ENCODE peak calls at places on chromosomes 1 and 21, in four cellular contexts. A is brain microvascular endothelial cell, X is fibroblast of mammary gland, V is A549. B is an unnamed sample.

GRCh38 chr1:56424744-56425493 is 154.4 kb downstream of the PLPP3 start:
- DNase-seq in X (peak), V (no peak), A (peak), B (peak)

GRCh38 chr1:234913771-234914170 is 214.9 kb downstream of the TOMM20 start:
- DNase-seq in X (no peak), A (no peak), V (no peak), B (no peak)

GRCh38 chr1:29753771-29754607 is 517.7 kb downstream of the PTPRU start:
- DNase-seq in V (no peak), X (no peak), A (no peak), B (no peak)

GRCh38 chr1:11151854-11152612 is 37.1 kb upstream of the ANGPTL7 start:
- DNase-seq in X (peak), A (no peak), V (no peak), B (no peak)

GRCh38 chr1:152442765-152443164 is 28.7 kb upstream of the CRNN start:
- DNase-seq in V (no peak), A (no peak), X (peak), B (peak)

GRCh38 chr1:167165948-167166702 is 54.6 kb upstream of the POU2F1 start:
- DNase-seq in V (no peak), A (peak), X (no peak), B (no peak)

GRCh38 chr1:13728104-13728503 is 28.1 kb downstream of the PRDM2 start:
- DNase-seq in X (no peak), A (no peak), V (no peak), B (no peak)

GRCh38 chr1:54671985-54672608 is 30.5 kb downstream of the MROH7 start:
- DNase-seq in X (peak), A (peak), V (peak), B (peak)

GRCh38 chr1:212228591-212229119 is 56.6 kb upstream of the PPP2R5A start:
- DNase-seq in V (no peak), X (no peak), A (no peak), B (no peak)

GRCh38 chr1:29758764-29759499 is 522.6 kb downstream of the PTPRU start:
- DNase-seq in V (no peak), X (no peak), A (no peak), B (no peak)

GRCh38 chr21:16579538-16579937 is 849.8 kb downstream of the USP25 start:
- DNase-seq in V (no peak), X (peak), A (no peak), B (peak)

GRCh38 chr1:209250970-209251636 is 332.4 kb upstream of the CAMK1G start:
- DNase-seq in X (no peak), A (no peak), V (no peak), B (no peak)
- TF ChIP-seq CTCF in X (no peak), A (no peak), V (no peak), B (no peak)

DNA sequence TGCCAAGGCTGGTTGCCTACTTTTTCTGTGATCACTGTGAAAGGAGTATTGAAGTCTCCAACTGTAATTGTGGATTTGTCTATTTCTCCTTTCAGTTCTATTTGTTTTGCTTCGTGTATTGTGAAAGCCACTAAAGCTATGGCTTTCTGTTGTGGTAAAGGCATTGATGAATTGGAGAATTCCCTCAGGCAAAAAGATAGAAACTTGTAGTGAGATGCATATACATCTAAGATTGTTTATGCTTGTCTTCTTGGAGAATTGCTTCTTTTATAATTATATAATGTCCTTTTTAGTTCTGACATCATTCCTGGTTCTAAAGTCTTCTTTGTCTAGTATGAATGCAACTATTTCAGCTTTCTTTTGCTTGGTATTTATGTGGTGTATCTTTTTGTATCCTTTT is 36.8 kb downstream of the SWT1 start:
- DNase-seq in A (no peak), X (no peak), V (no peak), B (no peak)
- TF ChIP-seq CTCF in A (no peak), X (no peak), V (no peak), B (no peak)

DNA sequence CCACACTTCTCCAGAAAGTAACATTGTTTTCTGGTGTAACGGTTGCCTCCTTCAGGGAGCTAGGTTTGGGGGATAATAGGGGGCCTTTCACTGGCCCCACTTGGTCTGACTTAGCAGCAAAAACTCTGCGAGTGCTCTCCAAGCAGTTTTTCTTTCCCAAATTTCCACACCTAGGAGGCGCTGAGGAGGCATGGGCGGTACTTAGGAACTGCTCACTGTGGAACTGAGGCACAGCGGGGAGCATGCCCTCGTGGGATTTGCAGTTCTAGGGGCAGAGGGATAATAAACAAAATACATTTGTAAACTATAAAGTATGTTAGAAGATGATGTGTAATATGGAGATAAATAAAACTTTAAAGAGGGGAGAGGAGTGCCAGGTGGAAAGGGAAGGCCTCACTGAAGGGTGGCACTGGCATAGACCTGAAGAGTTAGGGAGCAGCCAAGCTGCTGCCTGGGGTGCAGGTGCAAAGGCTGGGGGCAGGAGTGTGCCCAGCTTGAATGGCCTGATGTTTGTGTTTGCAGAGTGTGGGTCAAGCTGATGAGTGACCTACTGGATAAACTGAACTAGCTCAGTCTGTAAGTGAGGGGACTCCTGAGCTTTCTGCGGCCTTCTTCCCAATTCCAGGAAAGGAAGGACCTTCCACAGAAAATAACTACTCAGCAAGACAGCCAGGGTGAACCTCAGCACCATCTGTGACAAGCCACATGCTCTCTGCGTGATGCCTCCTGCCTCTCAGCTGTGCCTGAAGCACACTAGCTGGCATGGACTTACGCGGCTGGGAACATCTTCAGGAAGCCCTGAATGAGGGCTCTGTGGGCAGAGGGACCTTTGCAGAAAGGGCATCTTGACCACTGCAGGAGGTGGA is 1.9 kb downstream of the EPHX1 start:
- DNase-seq in V (peak), X (no peak), A (no peak), B (peak)
- TF ChIP-seq CTCF in V (peak), X (peak), A (peak), B (peak)

DNA sequence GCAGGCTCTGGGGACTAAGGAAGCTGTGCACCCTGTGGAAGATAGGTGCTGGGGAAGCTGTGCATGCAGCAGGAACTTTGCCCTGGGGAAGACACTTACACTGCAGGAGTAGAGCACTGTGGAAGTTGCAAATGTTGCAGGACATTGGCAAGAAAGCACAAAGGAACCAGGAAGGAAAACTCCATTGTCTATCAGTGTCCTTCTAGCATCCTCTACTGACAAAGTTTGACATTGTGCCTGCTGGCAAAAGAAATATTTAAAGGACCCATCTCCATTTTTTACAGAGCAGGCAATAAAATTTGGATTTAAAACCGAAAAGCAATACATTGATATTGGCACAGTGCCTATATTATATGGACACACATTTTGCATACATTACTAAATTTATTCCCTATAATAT is 394.1 kb downstream of the PBX1 start:
- DNase-seq in V (no peak), A (no peak), X (no peak), B (no peak)
- TF ChIP-seq CTCF in V (no peak), A (no peak), X (no peak), B (no peak)

GRCh38 chr21:35732788-35733187 is 327.5 kb downstream of the SETD4 start:
- DNase-seq in X (no peak), V (no peak), A (no peak), B (no peak)

GRCh38 chr21:35727830-35728229 is 332.5 kb downstream of the SETD4 start:
- DNase-seq in A (no peak), V (no peak), X (no peak), B (no peak)

DNA sequence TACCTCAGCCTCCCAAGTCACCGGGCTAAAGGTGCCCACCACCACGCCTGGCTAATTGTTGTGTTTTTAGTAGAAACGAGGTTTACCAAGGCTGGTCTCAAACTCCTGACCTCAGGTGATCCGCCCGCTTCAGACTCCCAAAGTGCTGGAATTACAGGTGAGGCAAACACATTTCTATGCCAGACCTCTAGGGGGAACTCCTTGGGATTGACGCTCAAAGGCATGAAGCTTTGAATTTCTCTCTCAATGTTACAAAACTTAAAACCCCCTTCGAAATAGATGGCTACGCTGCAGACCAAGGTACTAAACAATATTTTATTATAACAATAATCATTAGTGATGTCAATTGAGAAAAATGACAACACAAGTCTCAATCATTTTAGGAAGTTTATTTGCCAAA is 330.0 kb downstream of the SETD4 start:
- DNase-seq in X (no peak), A (no peak), V (no peak), B (no peak)
- TF ChIP-seq CTCF in X (no peak), A (no peak), V (no peak), B (no peak)

GRCh38 chr1:157193702-157194391 is 55.7 kb upstream of the ETV3 start:
- DNase-seq in A (peak), X (peak), V (peak), B (peak)
- TF ChIP-seq CTCF in A (peak), X (peak), V (peak), B (peak)

GRCh38 chr1:225425211-225425786 is 2.5 kb downstream of the LBR start:
- DNase-seq in V (no peak), A (no peak), X (peak), B (peak)
- TF ChIP-seq CTCF in V (no peak), A (no peak), X (no peak), B (no peak)

B was measured in cardiac fibroblast.